ENCODE peak calls at places on chromosomes 13 and 19, in four cellular contexts. D is tibial nerve, V is AG09309, T is AG04450. P is an unnamed sample.

GRCh38 chr13:37129867-37130266 is 24.4 kb upstream of the CSNK1A1L start:
- DNase-seq in D (no peak), V (no peak), T (no peak), P (no peak)

GRCh38 chr13:46297338-46297737 is 85.6 kb downstream of the LRRC63 start:
- DNase-seq in D (no peak), V (no peak), T (no peak), P (no peak)

GRCh38 chr19:11238781-11239376 is 540 bp upstream of the ANGPTL8 start:
- DNase-seq in D (no peak), V (no peak), T (no peak), P (no peak)

GRCh38 chr13:107099661-107100060 is 531.7 kb upstream of the ARGLU1 start:
- DNase-seq in D (no peak), V (peak; percentile 23), T (peak; percentile 49), P (peak; percentile 50)

GRCh38 chr13:28582225-28582891 is 76.6 kb upstream of the POMP start:
- DNase-seq in D (no peak), V (no peak), T (no peak), P (no peak)

GRCh38 chr13:39037880-39038568 is at the start of the genes NHLRC3 and PROSER1:
- DNase-seq in D (peak; percentile 88), V (peak; percentile 87), T (peak; percentile 76), P (peak; percentile 72)

GRCh38 chr13:27678306-27679040 is 56.8 kb downstream of the POLR1D start:
- DNase-seq in D (no peak), V (no peak), T (no peak), P (no peak)

GRCh38 chr13:27953671-27954405 is 15.3 kb downstream of the CDX2 start:
- DNase-seq in D (peak; percentile 43), V (peak; percentile 7), T (peak; percentile 10), P (no peak)

GRCh38 chr19:17097593-17098126 is 22.1 kb downstream of the MYO9B start:
- DNase-seq in D (no peak), V (no peak), T (no peak), P (no peak)

GRCh38 chr19:29629836-29630534 is 23.9 kb downstream of the POP4 start:
- DNase-seq in D (no peak), V (no peak), T (no peak), P (no peak)

GRCh38 chr19:2557093-2557440 is 81.1 kb downstream of the GADD45B start:
- DNase-seq in D (no peak), V (no peak), T (no peak), P (no peak)

GRCh38 chr19:2129892-2130770 is 21.2 kb downstream of the AP3D1 start:
- DNase-seq in D (no peak), V (no peak), T (no peak), P (no peak)

GRCh38 chr19:28045621-28046020 is 1167.3 kb downstream of the UQCRFS1 start:
- DNase-seq in D (no peak), V (no peak), T (no peak), P (no peak)

GRCh38 chr19:43934055-43934984 is 762 bp downstream of the ZNF45 start:
- DNase-seq in D (no peak), V (no peak), T (no peak), P (no peak)

DNA sequence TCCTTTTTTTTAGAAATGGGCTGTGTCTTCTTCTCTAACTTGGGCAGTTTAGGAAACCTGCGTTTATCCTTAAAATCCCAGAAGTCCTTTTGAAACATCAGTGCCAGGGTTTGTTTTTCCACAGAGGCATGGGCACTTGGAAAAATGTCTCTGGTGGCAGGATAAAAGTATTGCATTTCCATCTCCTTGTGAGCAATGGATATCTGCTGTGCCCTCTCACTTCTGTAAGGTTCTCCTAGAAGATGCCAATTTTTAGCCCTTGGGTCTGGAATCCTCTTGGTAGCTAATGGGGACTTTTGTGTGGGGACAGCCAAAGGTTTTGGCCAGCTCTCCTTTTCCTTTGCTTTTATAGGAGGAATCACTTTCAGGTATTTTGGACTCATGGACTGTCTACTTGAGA is 21.0 kb downstream of the WDR87 start:
- DNase-seq in D (no peak), V (no peak), T (no peak), P (no peak)
- TF ChIP-seq CTCF in D (no peak), V (no peak), T (no peak), P (no peak)

GRCh38 chr19:294341-294818 is 3.2 kb upstream of the PLPP2 start:
- DNase-seq in D (no peak), V (no peak), T (no peak), P (no peak)
- TF ChIP-seq CTCF in D (no peak), V (no peak), T (no peak), P (no peak)

GRCh38 chr19:58558623-58559274 is 338 bp upstream of the UBE2M start:
- DNase-seq in D (peak; percentile 99), V (peak; percentile 94), T (peak; percentile 97), P (peak; percentile 93)

GRCh38 chr19:58559275-58560006 is 1.0 kb upstream of the UBE2M start:
- DNase-seq in D (peak; percentile 80), V (peak; percentile 74), T (peak; percentile 77), P (peak; percentile 64)

GRCh38 chr19:58557253-58558065 is 952 bp downstream of the UBE2M start:
- DNase-seq in D (no peak), V (no peak), T (no peak), P (no peak)

GRCh38 chr19:58556633-58557252 is 1.7 kb downstream of the UBE2M start:
- DNase-seq in D (no peak), V (no peak), T (no peak), P (no peak)

GRCh38 chr19:58558066-58558622 is at the start of gene UBE2M:
- DNase-seq in D (no peak), V (no peak), T (no peak), P (no peak)
- TF ChIP-seq CTCF in D (no peak), V (no peak), T (no peak), P (no peak)

GRCh38 chr19:38012290-38012689 is 105.3 kb downstream of the SIPA1L3 start:
- DNase-seq in D (no peak), V (no peak), T (no peak), P (no peak)

GRCh38 chr19:38013913-38014575 is 107.0 kb downstream of the SIPA1L3 start:
- DNase-seq in D (no peak), V (no peak), T (no peak), P (no peak)

GRCh38 chr19:38009650-38010229 is 102.7 kb downstream of the SIPA1L3 start:
- DNase-seq in D (no peak), V (no peak), T (no peak), P (no peak)

GRCh38 chr19:38012944-38013343 is 105.9 kb downstream of the SIPA1L3 start:
- DNase-seq in D (no peak), V (no peak), T (no peak), P (no peak)

DNA sequence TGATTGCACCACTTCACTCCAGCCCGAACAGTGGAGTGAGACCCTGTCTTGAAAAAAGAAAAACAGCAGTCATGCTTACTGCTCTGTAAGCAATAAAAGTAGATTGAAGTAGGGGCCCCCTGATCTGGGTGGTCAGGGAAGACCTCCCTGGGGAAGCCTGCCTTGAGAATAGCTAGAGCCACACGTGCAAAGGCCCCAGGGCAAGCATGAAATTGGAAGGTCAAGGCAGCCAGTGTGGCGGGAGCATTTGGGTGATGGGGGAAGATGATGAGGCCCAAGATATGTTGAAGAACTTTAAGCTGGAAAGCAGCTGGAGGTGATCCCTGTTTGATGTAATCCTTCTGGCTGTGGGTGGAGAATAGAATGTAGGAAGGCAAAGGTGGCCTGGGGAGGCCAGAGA is 104.4 kb downstream of the SIPA1L3 start:
- DNase-seq in D (no peak), V (no peak), T (no peak), P (no peak)
- TF ChIP-seq CTCF in D (no peak), V (no peak), T (no peak), P (no peak)

GRCh38 chr13:87671031-87671823 is at the start of gene SLITRK5:
- DNase-seq in D (peak; percentile 60), V (no peak), T (no peak), P (no peak)
- TF ChIP-seq CTCF in D (peak; percentile 93), V (peak; percentile 84), T (peak; percentile 88), P (peak; percentile 86)

GRCh38 chr13:53201454-53202225 is 173.0 kb downstream of the OLFM4 start:
- DNase-seq in D (no peak), V (no peak), T (no peak), P (no peak)
- TF ChIP-seq CTCF in D (peak; percentile 20), V (no peak), T (no peak), P (peak; percentile 47)